ENCODE peak calls at places on chromosomes 6 and 20, in eight cellular contexts. O is H9, T is AG04450, E is fibroblast of lung, I is upper lobe of right lung, G is esophagus squamous epithelium, X is left ventricle myocardium inferior, R is MM.1S. Q is an unnamed sample.

GRCh38 chr20:31568773-31569162 is 36.3 kb upstream of the ID1 start:
- DNase-seq in T (no peak), G (no peak), E (no peak), X (no peak), O (no peak), R (no peak), I (no peak), Q (no peak)

GRCh38 chr6:106426258-106426657 is 65.7 kb downstream of the CRYBG1 start:
- DNase-seq in O (no peak), E (no peak), I (no peak), X (no peak), G (no peak), T (no peak), R (no peak), Q (no peak)

GRCh38 chr6:131377112-131377511 is 195.9 kb upstream of the ARG1 start:
- DNase-seq in R (no peak), I (no peak), O (no peak), G (no peak), X (no peak), E (no peak), T (no peak), Q (no peak)

GRCh38 chr6:53615633-53616449 is 49.7 kb downstream of the KLHL31 start:
- DNase-seq in R (no peak), G (no peak), O (no peak), T (peak), X (no peak), I (no peak), E (peak), Q (no peak)

GRCh38 chr20:49132995-49133451 is 55.1 kb downstream of the STAU1 start:
- DNase-seq in O (peak), X (no peak), G (no peak), T (peak), R (peak), E (peak), I (no peak), Q (peak)

GRCh38 chr6:98581725-98582124 is 252.6 kb upstream of the POU3F2 start:
- DNase-seq in I (no peak), E (no peak), R (no peak), G (no peak), X (no peak), T (no peak), O (no peak), Q (no peak)

GRCh38 chr6:56291278-56291917 is 44.0 kb upstream of the COL21A1 start:
- DNase-seq in T (no peak), G (no peak), X (no peak), I (no peak), R (no peak), E (peak), O (no peak), Q (no peak)

GRCh38 chr6:47663462-47664216 is 34.7 kb upstream of the ADGRF4 start:
- DNase-seq in X (no peak), E (no peak), O (peak), T (no peak), R (no peak), G (no peak), I (no peak), Q (peak)

GRCh38 chr6:86148586-86148985 is 505.9 kb upstream of the SYNCRIP start:
- DNase-seq in G (no peak), R (no peak), X (no peak), E (no peak), O (no peak), I (no peak), T (no peak), Q (no peak)

GRCh38 chr20:39050555-39050902 is 88.4 kb downstream of the DHX35 start:
- DNase-seq in R (no peak), G (no peak), I (no peak), X (no peak), T (no peak), E (no peak), O (no peak), Q (no peak)

GRCh38 chr6:157728183-157728881 is 94.7 kb upstream of the SNX9 start:
- DNase-seq in G (no peak), E (no peak), T (no peak), O (no peak), I (no peak), X (no peak), R (no peak), Q (peak)

GRCh38 chr6:151092561-151092960 is 147.2 kb upstream of the AKAP12 start:
- DNase-seq in I (no peak), O (no peak), E (no peak), R (no peak), T (no peak), X (no peak), G (no peak), Q (peak)

GRCh38 chr6:89360415-89360999 is 8.0 kb upstream of the UBE2J1 start:
- DNase-seq in E (peak), X (no peak), R (peak), G (no peak), I (no peak), T (no peak), O (no peak), Q (no peak)
- TF ChIP-seq CTCF in E (no peak), X (no peak), R (no peak), G (no peak), I (no peak), T (no peak), O (no peak), Q (no peak)

GRCh38 chr6:101011165-101011564 is 130.0 kb upstream of the ASCC3 start:
- DNase-seq in X (no peak), G (no peak), E (no peak), O (no peak), I (no peak), T (no peak), R (peak), Q (no peak)
- H3K27ac ChIP-seq in X (no peak), G (no peak), E (no peak), O (no peak), I (no peak), T (no peak), R (peak), Q (no peak)

DNA sequence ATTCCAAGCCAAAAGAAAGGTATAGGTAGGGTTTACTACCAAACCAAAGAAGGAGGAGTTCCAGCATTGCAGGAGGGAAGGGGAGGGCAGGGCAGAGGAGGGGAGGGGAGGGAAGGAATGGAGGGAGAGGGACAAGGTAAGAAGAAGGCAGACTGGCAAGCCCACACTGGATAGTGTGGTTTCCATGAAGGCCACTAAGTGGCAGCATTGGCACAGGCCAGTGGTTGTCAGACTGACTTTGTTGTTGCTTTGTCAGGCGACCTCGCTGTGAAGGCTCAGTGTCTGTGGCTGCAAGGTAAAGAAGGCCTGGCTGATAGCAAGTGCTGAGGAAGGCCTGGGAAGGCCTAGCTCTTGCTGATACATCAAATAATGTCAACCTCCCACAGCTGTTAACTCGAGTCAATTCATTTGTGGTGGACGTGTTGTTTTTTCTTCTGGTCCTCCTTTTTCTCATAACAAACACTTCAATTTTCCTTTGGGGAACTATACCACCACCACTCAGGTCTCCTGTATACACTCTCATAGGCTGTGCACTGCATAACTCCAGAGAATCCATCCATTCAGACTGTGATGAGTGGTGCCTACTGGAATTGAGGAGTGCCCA is 7.7 kb upstream of the ZNF334 start:
- DNase-seq in I (no peak), R (peak), E (peak), X (no peak), G (no peak), T (peak), O (peak), Q (peak)
- TF ChIP-seq CTCF in I (peak), R (peak), E (peak), X (peak), G (no peak), T (peak), O (peak), Q (peak)

GRCh38 chr20:51144476-51144875 is 121.6 kb upstream of the KCNG1 start:
- DNase-seq in O (no peak), G (no peak), X (no peak), E (no peak), R (no peak), T (no peak), I (no peak), Q (peak)

GRCh38 chr20:51138576-51138975 is 115.7 kb upstream of the KCNG1 start:
- DNase-seq in E (no peak), R (no peak), G (no peak), X (no peak), I (no peak), O (peak), T (no peak), Q (no peak)

GRCh38 chr20:51142448-51142847 is 119.5 kb upstream of the KCNG1 start:
- DNase-seq in G (no peak), R (no peak), O (no peak), X (no peak), T (no peak), E (no peak), I (no peak), Q (no peak)

GRCh38 chr20:51140671-51141070 is 117.8 kb upstream of the KCNG1 start:
- DNase-seq in R (no peak), G (no peak), T (no peak), O (peak), X (no peak), I (no peak), E (no peak), Q (peak)

DNA sequence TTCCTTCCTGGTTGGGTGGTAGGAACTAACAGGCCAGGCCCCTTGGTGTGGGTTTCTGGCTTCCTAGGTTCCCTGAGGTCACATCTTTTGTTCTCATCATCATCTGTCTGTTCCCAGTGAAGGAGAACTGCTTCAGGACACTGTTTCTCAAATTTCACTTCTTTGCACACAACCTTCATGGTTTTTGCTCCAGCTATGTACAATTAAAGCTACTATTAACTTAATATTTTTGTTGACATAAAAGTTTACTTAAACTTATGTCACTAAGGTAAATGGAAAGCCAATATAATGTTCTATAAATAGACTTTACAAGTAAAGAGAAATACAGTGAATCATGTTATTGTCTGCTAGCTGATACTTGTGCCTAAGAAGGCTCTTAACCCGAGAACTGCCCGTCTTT is 120.7 kb upstream of the KCNG1 start:
- DNase-seq in O (no peak), T (no peak), I (no peak), R (no peak), E (no peak), X (no peak), G (no peak), Q (no peak)
- H3K27ac ChIP-seq in O (no peak), T (no peak), I (no peak), R (no peak), E (no peak), X (no peak), G (no peak), Q (no peak)